ENCODE peak calls at places on chromosomes 16 and 17, in eight cellular contexts. N is breast epithelium, R is body of pancreas, A is adrenal gland, F is uterus, P is H1, D is vagina, U is sigmoid colon. K is an unnamed sample.

GRCh38 chr17:64747938-64748540 is 85.9 kb upstream of the SMURF2 start:
- DNase-seq in U (no peak), P (no peak), D (no peak), R (no peak), N (no peak), F (no peak), A (no peak), K (no peak)

GRCh38 chr17:69175812-69176517 is 34.3 kb upstream of the ABCA6 start:
- DNase-seq in D (no peak), R (no peak), P (no peak), N (no peak), F (no peak), A (no peak), U (no peak), K (no peak)

GRCh38 chr17:4142107-4142900 is 526 bp downstream of the ZZEF1 start:
- DNase-seq in P (no peak), U (peak; percentile 67), R (peak; percentile 56), N (no peak), A (peak; percentile 55), D (no peak), F (peak; percentile 23), K (peak; percentile 48)

GRCh38 chr17:50169121-50169764 is 3.4 kb downstream of the SGCA start:
- DNase-seq in R (no peak), P (peak; percentile 73), F (peak; percentile 63), N (no peak), A (peak; percentile 64), U (no peak), D (no peak), K (no peak)

GRCh38 chr17:78820122-78820792 is 20.4 kb downstream of the USP36 start:
- DNase-seq in D (no peak), N (no peak), P (no peak), F (no peak), A (no peak), U (no peak), R (no peak), K (no peak)

GRCh38 chr16:57994778-57995177 is 5.7 kb downstream of the ZNF319 start:
- DNase-seq in U (no peak), N (no peak), D (no peak), R (peak; percentile 37), P (no peak), F (no peak), A (peak; percentile 72), K (peak; percentile 76)

GRCh38 chr16:84826558-84826941 is 6.8 kb downstream of the CRISPLD2 start:
- DNase-seq in P (no peak), F (peak; percentile 85), D (no peak), A (no peak), U (peak; percentile 96), R (no peak), N (no peak), K (no peak)

GRCh38 chr17:17780941-17781590 is 55.7 kb downstream of the SREBF1 start:
- DNase-seq in A (no peak), N (no peak), R (no peak), F (peak; percentile 83), U (peak; percentile 85), P (peak; percentile 77), D (no peak), K (no peak)

GRCh38 chr17:65434251-65434650 is 127.2 kb downstream of the AXIN2 start:
- DNase-seq in N (no peak), R (no peak), P (no peak), A (no peak), D (no peak), U (no peak), F (no peak), K (no peak)

GRCh38 chr17:50280801-50281441 is 6.7 kb downstream of the TMEM92 start:
- DNase-seq in R (no peak), F (no peak), A (no peak), P (no peak), U (no peak), D (no peak), N (no peak), K (no peak)

GRCh38 chr16:47258874-47259461 is 115.2 kb upstream of the NETO2 start:
- DNase-seq in U (no peak), N (no peak), P (no peak), R (no peak), A (no peak), F (no peak), D (no peak), K (no peak)

GRCh38 chr16:75931043-75931442 is 204.8 kb upstream of the CPHXL start:
- DNase-seq in D (no peak), U (no peak), R (no peak), F (no peak), A (no peak), N (no peak), P (no peak), K (no peak)

GRCh38 chr16:17409894-17410293 is 60.9 kb downstream of the XYLT1 start:
- DNase-seq in N (no peak), D (no peak), R (no peak), A (no peak), F (no peak), P (no peak), U (no peak), K (no peak)

GRCh38 chr17:54111576-54111975 is 288.8 kb downstream of the KIF2B start:
- DNase-seq in F (no peak), A (no peak), U (no peak), D (no peak), N (no peak), P (no peak), R (no peak), K (no peak)

GRCh38 chr16:21263640-21264211 is 14.4 kb downstream of the CRYM start:
- DNase-seq in P (no peak), N (no peak), A (peak; percentile 47), R (no peak), D (no peak), U (no peak), F (no peak), K (no peak)

GRCh38 chr16:15523092-15523541 is 88.7 kb downstream of the BMERB1 start:
- DNase-seq in P (no peak), R (no peak), A (no peak), N (no peak), D (no peak), F (no peak), U (no peak), K (peak; percentile 51)

GRCh38 chr16:60151987-60152386 is 1417.9 kb upstream of the GOT2 start:
- DNase-seq in N (no peak), R (no peak), F (no peak), P (no peak), D (no peak), A (no peak), U (no peak), K (no peak)

GRCh38 chr17:7651097-7651958 is 602 bp downstream of the ATP1B2 start:
- DNase-seq in R (no peak), D (no peak), F (no peak), U (no peak), P (peak; percentile 63), A (no peak), N (no peak), K (no peak)

GRCh38 chr16:8682551-8683259 is 8.3 kb downstream of the ABAT start:
- DNase-seq in N (no peak), F (no peak), D (no peak), P (no peak), R (no peak), U (no peak), A (no peak), K (no peak)
- H3K36me3 ChIP-seq in N (no peaks in the 10 kb centered on the region), F (no peaks in the 10 kb centered on the region), D (no peaks in the 10 kb centered on the region), P (no peaks in the 10 kb centered on the region), R (no peaks in the 10 kb centered on the region), U (no peaks in the 10 kb centered on the region), A (no peaks in the 10 kb centered on the region), K (no peaks in the 10 kb centered on the region)

GRCh38 chr17:77451894-77452852 is 311.4 kb downstream of the SEC14L1 start:
- DNase-seq in A (peak; percentile 67), P (peak; percentile 69), N (peak; percentile 77), U (peak; percentile 94), R (peak; percentile 50), D (no peak), F (peak; percentile 79), K (peak; percentile 84)
- TF ChIP-seq POLR2A in A (peak; percentile 63), P (no peak), N (no peak), U (peak; percentile 78), R (no peak), D (no peak), F (peak; percentile 44), K (no peak)

GRCh38 chr17:5364156-5364555 is 55.3 kb downstream of the NUP88 start:
- DNase-seq in R (no peak), A (no peak), D (no peak), P (no peak), F (no peak), N (no peak), U (no peak), K (no peak)
- H3K36me3 ChIP-seq in R (no peaks in the 10 kb centered on the region), A (no peaks in the 10 kb centered on the region), D (no peaks in the 10 kb centered on the region), P (peaks cover 18% of the 10 kb centered on the region), F (no peaks in the 10 kb centered on the region), N (peaks cover 8% of the 10 kb centered on the region), U (peaks cover 74% of the 10 kb centered on the region), K (peaks cover 95% of the 10 kb centered on the region)

GRCh38 chr17:48611213-48611612 is 396 bp upstream of the HOXB7 start:
- DNase-seq in N (no peak), U (no peak), F (no peak), P (no peak), D (no peak), A (peak; percentile 57), R (no peak), K (no peak)

GRCh38 chr17:48609754-48610281 is 999 bp downstream of the HOXB7 start:
- DNase-seq in P (no peak), A (no peak), N (no peak), R (no peak), F (no peak), D (no peak), U (no peak), K (no peak)

GRCh38 chr17:48611681-48612455 is 1.1 kb upstream of the HOXB7 start:
- DNase-seq in F (no peak), P (no peak), D (no peak), U (no peak), R (no peak), N (no peak), A (peak; percentile 60), K (no peak)

GRCh38 chr17:48608921-48609505 is 1.8 kb downstream of the HOXB7 start:
- DNase-seq in F (no peak), N (no peak), A (no peak), U (no peak), P (no peak), R (no peak), D (no peak), K (no peak)

DNA sequence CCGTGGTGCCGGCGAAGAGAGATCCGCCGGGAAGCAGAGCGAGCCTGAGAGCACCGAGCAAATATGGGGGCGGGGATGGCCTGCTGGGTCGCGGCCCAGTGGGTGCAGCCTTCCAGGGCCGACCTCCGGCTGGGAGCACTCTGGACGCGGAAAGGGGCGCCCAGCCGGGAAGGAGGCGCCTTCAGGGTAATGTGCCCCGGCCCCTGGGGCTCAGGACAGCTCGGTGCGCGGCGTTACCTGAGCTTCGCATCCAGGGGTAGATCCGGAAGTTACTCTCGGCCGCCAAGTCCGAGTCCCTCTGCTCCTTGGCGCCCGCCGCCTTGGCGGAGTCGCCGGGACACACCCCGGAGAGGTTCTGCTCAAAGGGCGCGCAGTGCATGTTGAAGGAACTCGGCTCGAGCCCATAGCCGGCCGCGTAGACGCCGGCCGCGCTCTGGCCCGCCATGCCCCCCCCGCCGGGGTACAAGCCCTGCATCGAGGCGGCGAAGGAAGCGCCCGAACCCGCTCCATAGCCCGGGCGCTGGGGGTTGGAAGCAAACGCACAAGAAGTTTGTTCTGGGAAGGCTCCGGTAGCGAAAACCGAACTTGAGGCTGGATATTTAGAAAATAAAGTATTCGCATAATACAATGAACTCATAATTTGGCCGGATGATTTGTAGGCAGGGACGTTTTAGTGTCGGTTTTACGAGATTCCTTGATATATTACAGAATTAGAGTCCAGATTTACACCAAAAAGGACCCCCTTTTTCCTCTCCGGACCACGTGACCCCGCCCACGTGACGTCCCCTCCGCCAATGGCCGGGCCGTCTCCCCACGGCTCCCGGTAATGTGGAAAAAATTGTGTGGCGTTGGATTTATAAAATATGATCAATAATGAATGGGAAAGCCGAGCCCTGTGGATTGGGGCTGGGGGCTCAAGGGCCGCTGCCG is at the start of gene HOXB7:
- DNase-seq in P (no peak), F (no peak), R (no peak), N (no peak), A (peak; percentile 80), U (peak; percentile 88), D (no peak), K (peak; percentile 68)
- TF ChIP-seq POLR2A in P (no peak), F (no peak), R (no peak), N (no peak), A (peak; percentile 38), U (no peak), D (no peak), K (no peak)